ENCODE peak calls at places on chromosomes 12 and 14, in six cellular contexts. M, H, C, B, V and I are unnamed samples.

GRCh38 chr12:108814462-108815211 is 42.7 kb downstream of the SSH1 start:
- DNase-seq in V (no peak), H (no peak), B (no peak), C (no peak), M (no peak), I (no peak)

GRCh38 chr12:64452559-64453329 is 824 bp downstream of the TBK1 start:
- DNase-seq in C (peak; percentile 15), B (peak; percentile 89), M (no peak), H (no peak), V (no peak), I (peak; percentile 90)

GRCh38 chr12:56029666-56030293 is 8.9 kb downstream of the IKZF4 start:
- DNase-seq in C (peak; percentile 66), V (no peak), B (peak; percentile 78), M (no peak), H (no peak), I (peak; percentile 88)

GRCh38 chr12:129067482-129067881 is 214.2 kb downstream of the GLT1D1 start:
- DNase-seq in M (no peak), H (no peak), V (no peak), B (peak; percentile 2), C (no peak), I (peak; percentile 8)

GRCh38 chr12:115341442-115341841 is 657.5 kb upstream of the TBX3 start:
- DNase-seq in H (peak; percentile 84), M (peak; percentile 53), B (peak; percentile 99), C (no peak), V (no peak), I (peak; percentile 97)

GRCh38 chr12:124321040-124321481 is 26.2 kb downstream of the RFLNA start:
- DNase-seq in H (peak; percentile 63), B (peak; percentile 60), V (peak; percentile 84), C (peak; percentile 47), M (peak; percentile 68), I (peak; percentile 78)

GRCh38 chr14:77355811-77356210 is 21.1 kb downstream of the TMED8 start:
- DNase-seq in V (no peak), B (no peak), C (no peak), M (no peak), H (no peak), I (no peak)

GRCh38 chr12:60981473-60981872 is 1278.7 kb upstream of the USP15 start:
- DNase-seq in C (no peak), H (no peak), V (no peak), B (no peak), M (no peak), I (no peak)

GRCh38 chr12:89461649-89462612 is 62.7 kb downstream of the GALNT4 start:
- DNase-seq in H (no peak), M (no peak), B (peak; percentile 91), C (peak; percentile 67), V (no peak), I (peak; percentile 90)

GRCh38 chr14:100476012-100476822 is 111.0 kb downstream of the BEGAIN start:
- DNase-seq in C (no peak), V (no peak), M (no peak), H (peak; percentile 33), B (peak; percentile 93), I (peak; percentile 80)

GRCh38 chr12:94841171-94841570 is 162.3 kb downstream of the NDUFA12 start:
- DNase-seq in V (no peak), C (no peak), M (no peak), H (no peak), B (no peak), I (no peak)

GRCh38 chr14:81555051-81555450 is 21.4 kb upstream of the SEL1L start:
- DNase-seq in V (no peak), B (no peak), M (no peak), H (no peak), C (no peak), I (no peak)

GRCh38 chr12:94603434-94604068 is 46.8 kb downstream of the TMCC3 start:
- DNase-seq in V (no peak), M (no peak), B (no peak), H (no peak), C (peak; percentile 61), I (peak; percentile 26)

GRCh38 chr14:69317780-69318179 is 57.8 kb downstream of the GALNT16 start:
- DNase-seq in V (peak; percentile 71), C (peak; percentile 9), B (no peak), M (no peak), H (no peak), I (no peak)

GRCh38 chr14:74241611-74242005 is 2.4 kb downstream of the VSX2 start:
- DNase-seq in V (no peak), M (no peak), H (no peak), B (no peak), C (no peak), I (no peak)

GRCh38 chr14:94051779-94052178 is 25.6 kb downstream of the OTUB2 start:
- DNase-seq in M (no peak), B (no peak), C (no peak), H (no peak), V (peak; percentile 38), I (no peak)

GRCh38 chr14:72528059-72528950 is 365.6 kb downstream of the DPF3 start:
- DNase-seq in H (no peak), B (peak; percentile 37), M (no peak), V (no peak), C (no peak), I (no peak)

GRCh38 chr12:843609-844008 is 91.2 kb downstream of the WNK1 start:
- DNase-seq in M (no peak), B (peak; percentile 48), V (no peak), H (no peak), C (no peak), I (peak; percentile 49)

GRCh38 chr12:62006076-62006732 is 254.0 kb upstream of the USP15 start:
- DNase-seq in M (no peak), V (no peak), H (no peak), B (peak; percentile 66), C (peak; percentile 48), I (peak; percentile 78)

GRCh38 chr14:90491221-90491867 is 94.5 kb downstream of the CALM1 start:
- DNase-seq in B (peak; percentile 88), M (peak; percentile 74), V (no peak), C (no peak), H (peak; percentile 73), I (peak; percentile 43)

GRCh38 chr12:50613463-50613862 is 108.7 kb downstream of the DIP2B start:
- DNase-seq in C (no peak), V (no peak), B (no peak), M (no peak), H (no peak), I (no peak)

GRCh38 chr12:3305904-3306619 is 184.9 kb upstream of the PRMT8 start:
- DNase-seq in V (no peak), M (no peak), C (no peak), B (no peak), H (no peak), I (no peak)

GRCh38 chr12:29158364-29158763 is 9.3 kb downstream of the FAR2 start:
- DNase-seq in V (no peak), B (no peak), H (no peak), C (no peak), M (no peak), I (no peak)

GRCh38 chr12:39300799-39301198 is 142.1 kb downstream of the KIF21A start:
- DNase-seq in C (no peak), V (no peak), M (no peak), B (no peak), H (no peak), I (no peak)

GRCh38 chr12:105431537-105431936 is 101.0 kb downstream of the C12orf75 start:
- DNase-seq in M (no peak), V (no peak), C (no peak), B (no peak), H (no peak), I (no peak)

GRCh38 chr14:66613344-66613743 is 105.4 kb downstream of the GPHN start:
- DNase-seq in B (no peak), M (no peak), H (no peak), V (no peak), C (no peak), I (no peak)

GRCh38 chr14:97315790-97316189 is 518.6 kb downstream of the VRK1 start:
- DNase-seq in V (no peak), M (no peak), B (no peak), C (no peak), H (no peak), I (no peak)

GRCh38 chr12:25053021-25053271 is 104.0 kb upstream of the BCAT1 start:
- DNase-seq in C (peak; percentile 36), V (no peak), H (no peak), B (no peak), M (no peak), I (no peak)
- H3K4me3 ChIP-seq in C (peak overlapping the region; percentile 90), V (peak overlapping the region; percentile 50), H (peak overlapping the region; percentile 45), B (no peak overlapping the region), M (peak overlapping the region; percentile 59), I (no peak overlapping the region)

DNA sequence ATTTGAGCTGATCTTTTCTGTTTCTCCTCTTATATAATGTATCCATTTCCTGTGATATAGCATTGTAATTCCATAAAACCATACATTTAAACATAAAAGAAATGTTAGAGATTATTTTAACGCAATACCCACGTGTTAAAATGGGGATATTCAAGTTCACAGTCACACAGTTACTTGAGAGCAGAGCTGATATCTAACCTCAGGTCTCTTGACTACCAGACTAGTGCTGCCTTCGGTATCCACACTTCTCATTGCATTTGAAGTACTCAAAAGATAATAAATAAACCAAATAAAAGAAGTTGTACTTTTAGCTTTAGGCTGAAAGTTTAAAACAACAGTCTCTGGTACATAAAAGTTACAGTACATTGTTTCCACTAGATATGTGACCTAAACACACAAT is 2.9 kb downstream of the CLECL1 start:
- DNase-seq in B (no peak), M (no peak), H (no peak), V (no peak), C (peak; percentile 74), I (no peak)
- H3K4me3 ChIP-seq in B (no peak overlapping the region), M (no peak overlapping the region), H (no peak overlapping the region), V (no peak overlapping the region), C (peak overlapping the region; percentile 78), I (no peak overlapping the region)

GRCh38 chr12:47882796-47883546 is 21.8 kb downstream of the VDR start:
- DNase-seq in V (peak; percentile 87), B (no peak), C (peak; percentile 91), H (no peak), M (no peak), I (peak; percentile 12)
- H3K4me3 ChIP-seq in V (no peak overlapping the region), B (no peak overlapping the region), C (peak overlapping the region; percentile 46), H (no peak overlapping the region), M (no peak overlapping the region), I (no peak overlapping the region)

GRCh38 chr12:92707926-92708325 is 5.1 kb downstream of the PLEKHG7 start:
- DNase-seq in M (no peak), B (no peak), C (no peak), H (no peak), V (no peak), I (no peak)

GRCh38 chr12:92702754-92703679 is at the start of gene PLEKHG7:
- DNase-seq in C (peak; percentile 3), V (no peak), B (no peak), M (no peak), H (no peak), I (no peak)

GRCh38 chr12:92701441-92701840 is 1.3 kb upstream of the PLEKHG7 start:
- DNase-seq in M (no peak), B (no peak), C (no peak), V (no peak), H (no peak), I (no peak)

GRCh38 chr12:92706594-92706993 is 3.8 kb downstream of the PLEKHG7 start:
- DNase-seq in M (no peak), V (no peak), C (no peak), H (no peak), B (no peak), I (no peak)

DNA sequence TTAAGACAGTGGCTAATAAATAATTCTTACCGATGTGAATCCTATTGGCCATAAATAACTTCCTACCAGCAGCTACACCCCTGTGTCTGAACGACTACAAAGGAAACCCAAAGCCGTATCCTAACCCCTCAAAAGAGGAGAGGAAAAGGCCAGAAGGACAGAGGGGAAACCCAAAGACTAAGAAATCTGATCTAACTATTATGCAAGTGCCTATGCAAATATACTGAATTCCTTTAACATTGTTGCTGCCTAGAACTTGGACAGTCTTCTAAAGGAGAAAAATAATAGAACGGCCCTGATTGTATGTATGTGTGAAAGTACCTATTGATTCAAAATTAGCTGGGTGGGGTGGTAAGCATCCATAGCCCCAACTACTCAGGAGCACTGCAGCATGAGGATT is 988 bp downstream of the PLEKHG7 start:
- DNase-seq in B (peak; percentile 21), M (no peak), H (no peak), V (no peak), C (no peak), I (peak; percentile 50)
- H3K4me3 ChIP-seq in B (no peak overlapping the region), M (no peak overlapping the region), H (no peak overlapping the region), V (no peak overlapping the region), C (no peak overlapping the region), I (no peak overlapping the region)